ENCODE peak calls at places on chromosomes 7 and 10, in four cellular contexts. Q is K562, L is HepG2, D is GM12878. T is an unnamed sample.

GRCh38 chr7:103605640-103606039 is 159.6 kb upstream of the SLC26A5 start:
- DNase-seq in Q (no peak), L (no peak), D (no peak), T (no peak)

GRCh38 chr7:132743974-132744373 is 167.7 kb upstream of the PLXNA4 start:
- DNase-seq in Q (no peak), L (no peak), D (no peak), T (no peak)

GRCh38 chr7:46072722-46073121 is 151.7 kb upstream of the IGFBP3 start:
- DNase-seq in Q (no peak), L (no peak), D (peak; percentile 13), T (no peak)

GRCh38 chr10:124665980-124666379 is 78.2 kb downstream of the FAM53B start:
- DNase-seq in Q (no peak), L (no peak), D (no peak), T (no peak)

GRCh38 chr7:69778138-69778537 is 179.9 kb downstream of the AUTS2 start:
- DNase-seq in Q (no peak), L (no peak), D (no peak), T (no peak)

GRCh38 chr10:121069061-121069850 is 218.1 kb downstream of the WDR11 start:
- DNase-seq in Q (no peak), L (no peak), D (peak; percentile 7), T (no peak)

GRCh38 chr10:52216852-52217251 is 97.2 kb upstream of the DKK1 start:
- DNase-seq in Q (no peak), L (no peak), D (peak; percentile 45), T (no peak)

GRCh38 chr7:94941844-94942632 is 34.6 kb downstream of the PPP1R9A start:
- DNase-seq in Q (no peak), L (no peak), D (no peak), T (no peak)

GRCh38 chr10:131213651-131214505 is 97.6 kb downstream of the TCERG1L start:
- DNase-seq in Q (no peak), L (no peak), D (no peak), T (no peak)

GRCh38 chr10:16520900-16521299 is 779 bp downstream of the C1QL3 start:
- DNase-seq in Q (no peak), L (no peak), D (no peak), T (peak; percentile 66)

GRCh38 chr7:86953653-86954336 is 105.7 kb downstream of the ELAPOR2 start:
- DNase-seq in Q (no peak), L (no peak), D (no peak), T (no peak)

DNA sequence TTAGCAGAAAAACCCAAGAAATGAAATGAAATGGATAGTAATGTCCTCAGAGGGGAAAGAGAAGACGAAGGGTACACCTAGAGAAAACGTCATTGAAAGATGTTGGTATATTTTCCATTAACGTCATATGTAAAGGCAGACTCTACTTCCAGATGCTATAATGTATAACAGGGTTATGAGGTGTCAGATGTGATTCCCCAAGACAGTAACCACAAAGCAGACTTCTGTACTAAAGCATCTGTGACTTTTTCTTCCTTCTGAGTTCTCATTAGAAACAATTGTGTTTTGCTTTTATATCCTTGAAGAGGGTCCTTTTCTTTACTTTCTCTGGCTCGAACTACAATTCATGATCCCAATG is 37.4 kb downstream of the LRRC72 start:
- DNase-seq in Q (no peak), L (no peak), D (no peak), T (no peak)
- TF ChIP-seq CREM in Q (no peak), L (no peak), D (no peak), T (no peak)

GRCh38 chr7:147981072-147981813 is 609.3 kb upstream of the C7orf33 start:
- DNase-seq in Q (no peak), L (no peak), D (peak; percentile 41), T (no peak)
- TF ChIP-seq CREM in Q (no peak), L (no peak), D (no peak), T (no peak)

GRCh38 chr10:84826704-84827103 is 498.3 kb downstream of the CCSER2 start:
- DNase-seq in Q (no peak), L (no peak), D (no peak), T (no peak)
- TF ChIP-seq CREM in Q (no peak), L (no peak), D (no peak), T (no peak)

GRCh38 chr10:73017955-73018480 is 63.4 kb upstream of the PLA2G12B start:
- DNase-seq in Q (no peak), L (no peak), D (no peak), T (no peak)

GRCh38 chr10:73018632-73019031 is 64.0 kb upstream of the PLA2G12B start:
- DNase-seq in Q (no peak), L (no peak), D (no peak), T (no peak)

DNA sequence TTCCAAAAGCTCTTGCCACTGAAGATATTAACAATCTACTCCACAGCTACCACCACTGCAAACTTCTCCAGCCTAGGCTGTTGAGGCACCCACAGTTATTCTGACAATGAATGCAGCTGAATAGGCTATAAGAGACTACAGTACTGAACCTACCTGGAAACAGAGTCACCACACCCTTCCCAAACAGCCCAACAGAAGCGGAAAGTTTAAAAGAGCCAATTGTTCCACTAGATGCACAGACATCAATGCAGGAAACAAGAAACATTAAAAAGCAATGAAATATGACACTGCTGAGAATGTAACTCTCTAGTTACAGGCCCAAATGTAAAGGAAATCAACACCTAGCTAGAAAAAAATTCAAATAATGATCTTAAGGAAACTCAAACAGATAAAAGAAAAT is 64.5 kb upstream of the PLA2G12B start:
- DNase-seq in Q (no peak), L (no peak), D (no peak), T (no peak)
- TF ChIP-seq CREM in Q (no peak), L (no peak), D (no peak), T (no peak)